ENCODE peak calls at places on chromosomes 3 and 15, in six cellular contexts. One of them, this sample, is unnamed.
A peak's percentile ranks its signal among the peaks of the same experiment; 100 is the strongest.

GRCh38 chr15:60003243-60004018 is 680 bp upstream of the FOXB1 start:
- DNase-seq in psoas muscle: no peak
- DNase-seq in Panc1: no peak
- DNase-seq in AG09309: no peak
- DNase-seq in PC-9: no peak
- DNase-seq in AG04450: no peak
- DNase-seq in this sample: no peak

GRCh38 chr15:90376789-90377188 is 11.3 kb upstream of the IQGAP1 start:
- DNase-seq in psoas muscle: no peak
- DNase-seq in Panc1: no peak
- DNase-seq in PC-9: no peak
- DNase-seq in AG09309: no peak
- DNase-seq in AG04450: no peak
- DNase-seq in this sample: no peak

GRCh38 chr3:142664311-142664710 is 59.5 kb upstream of the TRPC1 start:
- DNase-seq in psoas muscle: no peak
- DNase-seq in PC-9: no peak
- DNase-seq in AG04450: no peak
- DNase-seq in AG09309: no peak
- DNase-seq in Panc1: no peak
- DNase-seq in this sample: no peak

GRCh38 chr3:43105224-43105596 is 669 bp downstream of the POMGNT2 start:
- DNase-seq in AG09309: no peak
- DNase-seq in AG04450: no peak
- DNase-seq in PC-9: peak; percentile 8
- DNase-seq in Panc1: no peak
- DNase-seq in psoas muscle: no peak
- DNase-seq in this sample: no peak

GRCh38 chr3:32239638-32240550 is 1.4 kb downstream of the CMTM8 start:
- DNase-seq in Panc1: no peak
- DNase-seq in AG04450: no peak
- DNase-seq in PC-9: peak; percentile 8
- DNase-seq in AG09309: no peak
- DNase-seq in psoas muscle: no peak
- DNase-seq in this sample: peak; percentile 34

GRCh38 chr3:56342475-56342874 is 125.8 kb downstream of the ERC2 start:
- DNase-seq in psoas muscle: no peak
- DNase-seq in AG09309: no peak
- DNase-seq in PC-9: no peak
- DNase-seq in Panc1: no peak
- DNase-seq in AG04450: no peak
- DNase-seq in this sample: no peak

GRCh38 chr3:152197451-152197850 is 71.3 kb upstream of the MBNL1 start:
- DNase-seq in Panc1: no peak
- DNase-seq in psoas muscle: no peak
- DNase-seq in AG04450: no peak
- DNase-seq in AG09309: peak; percentile 52
- DNase-seq in PC-9: no peak
- DNase-seq in this sample: no peak

GRCh38 chr3:23588547-23588946 is 217.2 kb upstream of the UBE2E1 start:
- DNase-seq in Panc1: no peak
- DNase-seq in AG04450: no peak
- DNase-seq in PC-9: no peak
- DNase-seq in AG09309: no peak
- DNase-seq in psoas muscle: no peak
- DNase-seq in this sample: no peak

GRCh38 chr15:26661727-26662126 is 111.1 kb downstream of the GABRB3 start:
- DNase-seq in AG04450: no peak
- DNase-seq in PC-9: no peak
- DNase-seq in Panc1: no peak
- DNase-seq in AG09309: no peak
- DNase-seq in psoas muscle: no peak
- DNase-seq in this sample: no peak

GRCh38 chr3:146421814-146422748 is 47.3 kb downstream of the PLSCR2 start:
- DNase-seq in AG09309: peak; percentile 10
- DNase-seq in AG04450: peak; percentile 29
- DNase-seq in PC-9: no peak
- DNase-seq in psoas muscle: no peak
- DNase-seq in Panc1: peak; percentile 59
- DNase-seq in this sample: peak; percentile 19

GRCh38 chr3:16148783-16149182 is 25.7 kb upstream of the GALNT15 start:
- DNase-seq in psoas muscle: peak; percentile 69
- DNase-seq in PC-9: no peak
- DNase-seq in Panc1: no peak
- DNase-seq in AG04450: peak; percentile 92
- DNase-seq in AG09309: no peak
- DNase-seq in this sample: peak; percentile 97

GRCh38 chr15:25830844-25831443 is 32.2 kb downstream of the ATP10A start:
- DNase-seq in AG04450: peak; percentile 87
- DNase-seq in psoas muscle: peak; percentile 67
- DNase-seq in Panc1: no peak
- DNase-seq in AG09309: peak; percentile 91
- DNase-seq in PC-9: no peak
- DNase-seq in this sample: peak; percentile 78

GRCh38 chr3:174242311-174243041 is 616.7 kb upstream of the NAALADL2 start:
- DNase-seq in AG09309: no peak
- DNase-seq in AG04450: no peak
- DNase-seq in Panc1: no peak
- DNase-seq in PC-9: no peak
- DNase-seq in psoas muscle: no peak
- DNase-seq in this sample: no peak

GRCh38 chr15:72936691-72937679 is 115.3 kb upstream of the NEO1 start:
- DNase-seq in AG09309: no peak
- DNase-seq in psoas muscle: no peak
- DNase-seq in Panc1: no peak
- DNase-seq in PC-9: no peak
- DNase-seq in AG04450: no peak
- DNase-seq in this sample: no peak
- TF ChIP-seq CTCF in AG09309: no peak
- TF ChIP-seq CTCF in psoas muscle: no peak
- TF ChIP-seq CTCF in Panc1: no peak
- TF ChIP-seq CTCF in PC-9: no peak
- TF ChIP-seq CTCF in AG04450: no peak
- TF ChIP-seq CTCF in this sample: no peak

DNA sequence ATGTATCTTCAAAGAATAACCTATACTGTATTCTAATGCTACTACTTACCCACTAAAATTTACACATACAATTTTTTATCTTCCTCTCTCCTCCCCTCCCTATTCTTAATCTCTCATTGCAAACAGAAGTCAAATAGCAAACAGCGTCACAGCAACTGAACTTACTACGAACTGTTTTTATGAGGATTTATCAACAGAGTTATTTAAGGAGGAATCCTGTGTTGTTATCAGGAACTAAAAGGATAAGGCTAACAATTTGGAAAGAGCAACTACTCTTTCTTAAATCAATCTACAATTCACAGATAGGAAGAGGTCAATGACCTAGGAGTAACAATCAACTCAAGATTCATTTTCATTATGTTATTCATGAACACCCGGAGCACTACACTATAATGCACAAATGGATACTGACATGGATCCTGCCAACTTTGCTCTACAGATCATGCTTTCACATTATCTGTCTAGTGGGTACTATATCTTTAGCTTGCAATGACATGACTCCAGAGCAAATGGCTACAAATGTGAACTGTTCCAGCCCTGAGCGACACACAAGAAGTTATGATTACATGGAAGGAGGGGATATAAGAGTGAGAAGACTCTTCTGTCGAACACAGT is 971 bp downstream of the FGF7 start:
- DNase-seq in psoas muscle: no peak
- DNase-seq in AG09309: no peak
- DNase-seq in PC-9: no peak
- DNase-seq in Panc1: no peak
- DNase-seq in AG04450: no peak
- DNase-seq in this sample: no peak
- H3K4me3 ChIP-seq in psoas muscle: peak overlapping the region; percentile 53
- H3K4me3 ChIP-seq in AG09309: peak overlapping the region; percentile 40
- H3K4me3 ChIP-seq in PC-9: no peak overlapping the region
- H3K4me3 ChIP-seq in Panc1: no peak overlapping the region
- H3K4me3 ChIP-seq in AG04450: peak overlapping the region; percentile 66
- H3K4me3 ChIP-seq in this sample: peak overlapping the region; percentile 11

DNA sequence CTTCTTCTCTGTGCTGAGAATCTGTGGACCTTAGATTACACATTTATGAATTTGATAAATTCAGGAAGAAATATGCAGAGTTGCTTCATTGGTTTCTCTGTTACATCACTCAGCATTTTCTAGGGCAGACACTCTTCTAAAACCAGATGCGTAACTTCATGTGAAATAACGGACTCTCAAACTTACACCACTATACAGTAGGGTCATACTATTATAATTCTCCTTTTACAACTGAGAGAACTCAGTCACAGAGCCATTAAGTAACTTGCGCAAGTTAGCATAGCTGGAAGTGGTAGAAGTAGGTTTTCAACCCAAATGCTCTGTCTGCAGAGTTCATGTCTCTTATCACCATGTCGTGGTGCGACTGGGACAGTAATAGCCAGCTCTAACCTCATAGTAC is 5.7 kb downstream of the TMEM207 start:
- DNase-seq in psoas muscle: no peak
- DNase-seq in AG09309: no peak
- DNase-seq in AG04450: no peak
- DNase-seq in Panc1: no peak
- DNase-seq in PC-9: no peak
- DNase-seq in this sample: no peak
- TF ChIP-seq CTCF in psoas muscle: no peak
- TF ChIP-seq CTCF in AG09309: no peak
- TF ChIP-seq CTCF in AG04450: no peak
- TF ChIP-seq CTCF in Panc1: no peak
- TF ChIP-seq CTCF in PC-9: no peak
- TF ChIP-seq CTCF in this sample: no peak

GRCh38 chr3:20051123-20051806 is 11.0 kb downstream of the KAT2B start:
- DNase-seq in Panc1: no peak
- DNase-seq in PC-9: no peak
- DNase-seq in AG04450: no peak
- DNase-seq in psoas muscle: no peak
- DNase-seq in AG09309: no peak
- DNase-seq in this sample: no peak

GRCh38 chr3:20047940-20048339 is 7.7 kb downstream of the KAT2B start:
- DNase-seq in Panc1: no peak
- DNase-seq in psoas muscle: no peak
- DNase-seq in PC-9: no peak
- DNase-seq in AG09309: no peak
- DNase-seq in AG04450: no peak
- DNase-seq in this sample: peak; percentile 70

GRCh38 chr3:20046556-20046955 is 6.3 kb downstream of the KAT2B start:
- DNase-seq in Panc1: no peak
- DNase-seq in psoas muscle: no peak
- DNase-seq in AG09309: no peak
- DNase-seq in PC-9: no peak
- DNase-seq in AG04450: no peak
- DNase-seq in this sample: no peak

GRCh38 chr3:20047341-20047779 is 7.1 kb downstream of the KAT2B start:
- DNase-seq in Panc1: no peak
- DNase-seq in AG04450: no peak
- DNase-seq in AG09309: no peak
- DNase-seq in psoas muscle: no peak
- DNase-seq in PC-9: no peak
- DNase-seq in this sample: no peak

GRCh38 chr3:20049275-20049674 is 9.0 kb downstream of the KAT2B start:
- DNase-seq in AG04450: no peak
- DNase-seq in psoas muscle: no peak
- DNase-seq in AG09309: no peak
- DNase-seq in Panc1: no peak
- DNase-seq in PC-9: no peak
- DNase-seq in this sample: no peak
- H3K4me3 ChIP-seq in AG04450: no peak overlapping the region
- H3K4me3 ChIP-seq in psoas muscle: no peak overlapping the region
- H3K4me3 ChIP-seq in AG09309: no peak overlapping the region
- H3K4me3 ChIP-seq in Panc1: no peak overlapping the region
- H3K4me3 ChIP-seq in PC-9: no peak overlapping the region
- H3K4me3 ChIP-seq in this sample: no peak overlapping the region

DNA sequence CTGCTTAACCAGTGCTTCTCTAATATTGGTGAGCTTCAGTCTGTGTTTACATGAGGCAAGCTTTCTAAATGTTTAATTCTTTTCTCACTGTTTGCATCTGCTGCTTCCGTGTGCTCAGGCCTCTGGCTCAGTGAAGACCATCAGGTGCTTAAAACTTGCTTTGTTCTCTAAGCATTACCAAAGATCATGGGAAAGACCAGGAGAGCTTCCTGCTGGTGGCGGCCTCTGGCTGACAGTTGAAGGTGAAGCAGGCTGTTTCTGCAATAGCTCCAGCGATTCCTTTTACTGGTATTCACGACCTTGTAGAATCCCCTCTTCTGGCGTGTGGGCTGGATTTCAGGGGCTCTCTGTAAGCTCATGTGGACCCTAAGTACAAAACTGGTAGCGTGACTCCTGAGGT is 45.1 kb downstream of the EDEM1 start:
- DNase-seq in psoas muscle: no peak
- DNase-seq in Panc1: no peak
- DNase-seq in AG04450: no peak
- DNase-seq in AG09309: no peak
- DNase-seq in PC-9: no peak
- DNase-seq in this sample: no peak
- TF ChIP-seq CTCF in psoas muscle: no peak
- TF ChIP-seq CTCF in Panc1: peak; percentile 46
- TF ChIP-seq CTCF in AG04450: peak; percentile 13
- TF ChIP-seq CTCF in AG09309: no peak
- TF ChIP-seq CTCF in PC-9: no peak
- TF ChIP-seq CTCF in this sample: no peak

GRCh38 chr15:69032006-69032405 is 17.5 kb downstream of the NOX5 start:
- DNase-seq in AG09309: no peak
- DNase-seq in psoas muscle: no peak
- DNase-seq in AG04450: no peak
- DNase-seq in PC-9: no peak
- DNase-seq in Panc1: no peak
- DNase-seq in this sample: no peak
- H3K4me3 ChIP-seq in AG09309: no peak overlapping the region
- H3K4me3 ChIP-seq in psoas muscle: peak overlapping the region; percentile 46
- H3K4me3 ChIP-seq in AG04450: peak overlapping the region; percentile 44
- H3K4me3 ChIP-seq in PC-9: peak overlapping the region; percentile 2
- H3K4me3 ChIP-seq in Panc1: peak overlapping the region; percentile 48
- H3K4me3 ChIP-seq in this sample: peak overlapping the region; percentile 26

GRCh38 chr3:100486808-100487207 is 5.6 kb upstream of the TMEM45A start:
- DNase-seq in psoas muscle: no peak
- DNase-seq in Panc1: no peak
- DNase-seq in AG04450: no peak
- DNase-seq in PC-9: no peak
- DNase-seq in AG09309: no peak
- DNase-seq in this sample: no peak

GRCh38 chr3:100489118-100489517 is 3.3 kb upstream of the TMEM45A start:
- DNase-seq in psoas muscle: no peak
- DNase-seq in Panc1: no peak
- DNase-seq in PC-9: no peak
- DNase-seq in AG09309: no peak
- DNase-seq in AG04450: no peak
- DNase-seq in this sample: no peak

GRCh38 chr3:100492810-100493140 is 356 bp downstream of the TMEM45A start:
- DNase-seq in AG09309: peak; percentile 23
- DNase-seq in Panc1: no peak
- DNase-seq in psoas muscle: no peak
- DNase-seq in AG04450: no peak
- DNase-seq in PC-9: no peak
- DNase-seq in this sample: peak; percentile 8

GRCh38 chr3:100496711-100497261 is 4.4 kb downstream of the TMEM45A start:
- DNase-seq in psoas muscle: no peak
- DNase-seq in AG04450: peak; percentile 32
- DNase-seq in PC-9: peak; percentile 39
- DNase-seq in Panc1: no peak
- DNase-seq in AG09309: peak; percentile 40
- DNase-seq in this sample: peak; percentile 29

GRCh38 chr3:100492059-100492809 is at the start of gene TMEM45A:
- DNase-seq in AG04450: peak; percentile 85
- DNase-seq in Panc1: peak; percentile 68
- DNase-seq in PC-9: peak; percentile 100
- DNase-seq in AG09309: peak; percentile 92
- DNase-seq in psoas muscle: peak; percentile 97
- DNase-seq in this sample: peak; percentile 85
- TF ChIP-seq CTCF in AG04450: peak; percentile 3
- TF ChIP-seq CTCF in Panc1: no peak
- TF ChIP-seq CTCF in PC-9: no peak
- TF ChIP-seq CTCF in AG09309: no peak
- TF ChIP-seq CTCF in psoas muscle: no peak
- TF ChIP-seq CTCF in this sample: no peak

GRCh38 chr3:124699686-124700396 is 30.4 kb upstream of the UMPS start:
- DNase-seq in AG04450: no peak
- DNase-seq in AG09309: no peak
- DNase-seq in Panc1: no peak
- DNase-seq in psoas muscle: no peak
- DNase-seq in PC-9: no peak
- DNase-seq in this sample: no peak
- H3K4me3 ChIP-seq in AG04450: no peak overlapping the region
- H3K4me3 ChIP-seq in AG09309: no peak overlapping the region
- H3K4me3 ChIP-seq in Panc1: no peak overlapping the region
- H3K4me3 ChIP-seq in psoas muscle: no peak overlapping the region
- H3K4me3 ChIP-seq in PC-9: no peak overlapping the region
- H3K4me3 ChIP-seq in this sample: no peak overlapping the region

This sample was measured in astrocyte of the cerebellum.